ENCODE peak calls at places on chromosomes 6 and 20, in eight cellular contexts. F, G, V, Z, D, B, X and Q are unnamed samples.

GRCh38 chr20:51551186-51551585 is 8.7 kb upstream of the NFATC2 start:
- DNase-seq in B (no peak), G (no peak), D (no peak), F (no peak), V (no peak), Z (no peak), X (no peak), Q (no peak)

GRCh38 chr6:150448221-150448620 is 79.4 kb downstream of the IYD start:
- DNase-seq in G (no peak), X (no peak), D (no peak), F (no peak), Z (no peak), V (peak), B (no peak), Q (no peak)

GRCh38 chr20:3661060-3661820 is 2.0 kb downstream of the GFRA4 start:
- DNase-seq in V (no peak), D (no peak), Z (no peak), B (no peak), G (peak), F (no peak), X (no peak), Q (peak)

GRCh38 chr6:41976794-41977484 is 35.3 kb upstream of the CCND3 start:
- DNase-seq in F (no peak), V (peak), Z (no peak), X (peak), D (no peak), B (peak), G (no peak), Q (no peak)

GRCh38 chr20:58500256-58500655 is 14.9 kb downstream of the APCDD1L start:
- DNase-seq in G (peak), X (no peak), F (no peak), D (no peak), B (no peak), Z (no peak), V (no peak), Q (no peak)

GRCh38 chr20:32434434-32434833 is 76.3 kb downstream of the ASXL1 start:
- DNase-seq in V (no peak), F (no peak), D (no peak), B (no peak), G (no peak), Z (no peak), X (no peak), Q (no peak)

GRCh38 chr6:14630136-14630535 is 512.6 kb downstream of the CD83 start:
- DNase-seq in V (peak), G (no peak), B (no peak), D (no peak), F (no peak), X (no peak), Z (no peak), Q (no peak)

GRCh38 chr20:34112600-34113061 is 588 bp upstream of the EIF2S2 start:
- DNase-seq in B (peak), D (peak), F (no peak), G (peak), V (no peak), Z (peak), X (peak), Q (peak)